ENCODE peak calls at places on chromosomes 4 and X, in nine cellular contexts. T is NCI-H345, Y is HEK293T, U is ecto neural progenitor cell, O is AG09309, L is H7, D is right cardiac atrium, E is tibial artery, M is mammary epithelial cell. S is an unnamed sample.

GRCh38 chr4:18582841-18583240 is 561.3 kb upstream of the LCORL start:
- DNase-seq in U (no peak), L (no peak), Y (no peak), D (no peak), T (no peak), M (no peak), E (no peak), O (no peak), S (no peak)

GRCh38 chr4:101187837-101188236 is 159.5 kb downstream of the PPP3CA start:
- DNase-seq in U (no peak), O (no peak), L (no peak), D (no peak), E (no peak), Y (no peak), T (no peak), M (no peak), S (no peak)

GRCh38 chrX:95716841-95717240 is 967.8 kb upstream of the DIAPH2 start:
- DNase-seq in T (no peak), E (no peak), L (no peak), D (no peak), U (no peak), M (no peak), O (no peak), Y (no peak), S (no peak)

GRCh38 chrX:71053217-71053621 is 14.9 kb downstream of the SNX12 start:
- DNase-seq in Y (no peak), U (peak), L (peak), M (no peak), E (no peak), O (no peak), T (no peak), D (peak), S (no peak)

GRCh38 chr4:186563761-186564160 is 8.4 kb upstream of the MTNR1A start:
- DNase-seq in Y (no peak), E (no peak), T (no peak), M (no peak), U (no peak), O (no peak), D (no peak), L (no peak), S (no peak)

GRCh38 chr4:41145571-41146078 is 68.7 kb downstream of the APBB2 start:
- DNase-seq in E (no peak), L (no peak), D (no peak), U (no peak), M (peak), O (no peak), T (peak), Y (no peak), S (no peak)

GRCh38 chrX:17047224-17047623 is 100.8 kb downstream of the REPS2 start:
- DNase-seq in E (no peak), D (no peak), T (no peak), U (no peak), O (no peak), L (no peak), Y (no peak), M (no peak), S (no peak)

GRCh38 chrX:54043696-54044125 is 562 bp downstream of the PHF8 start:
- DNase-seq in L (peak), D (no peak), O (no peak), U (no peak), Y (peak), E (peak), M (peak), T (peak), S (no peak)

GRCh38 chr4:83219344-83219990 is 65.1 kb downstream of the COQ2 start:
- DNase-seq in O (no peak), Y (no peak), U (no peak), D (peak), M (peak), E (peak), L (no peak), T (peak), S (peak)

GRCh38 chr4:158322119-158322518 is 111.8 kb downstream of the TMEM144 start:
- DNase-seq in L (no peak), U (no peak), Y (no peak), D (no peak), E (no peak), T (no peak), M (no peak), O (peak), S (no peak)

S was measured in DMS153.